ENCODE peak calls at places on chromosome 4, in six cellular contexts. One of them, this sample, is unnamed. For H3K79me2, the result is how much of the 10 kb centered on the place peaks cover.

GRCh38 chr4:35358001-35358584 is 886.2 kb downstream of the ARAP2 start:
- DNase-seq in DND-41: no peak
- DNase-seq in endothelial cell of umbilical vein: no peak
- DNase-seq in GM23248: no peak
- DNase-seq in PC-3: peak
- DNase-seq in neural progenitor cell: peak
- DNase-seq in this sample: peak

GRCh38 chr4:186765673-186766546 is 42.3 kb upstream of the FAT1 start:
- DNase-seq in DND-41: no peak
- DNase-seq in endothelial cell of umbilical vein: no peak
- DNase-seq in GM23248: no peak
- DNase-seq in PC-3: no peak
- DNase-seq in neural progenitor cell: peak
- DNase-seq in this sample: peak

GRCh38 chr4:1393866-1394265 is 12.4 kb downstream of the NKX1-1 start:
- DNase-seq in DND-41: no peak
- DNase-seq in endothelial cell of umbilical vein: no peak
- DNase-seq in GM23248: no peak
- DNase-seq in PC-3: no peak
- DNase-seq in neural progenitor cell: no peak
- DNase-seq in this sample: no peak

GRCh38 chr4:76748649-76749048 is 149.3 kb downstream of the SOWAHB start:
- DNase-seq in DND-41: peak
- DNase-seq in endothelial cell of umbilical vein: peak
- DNase-seq in GM23248: peak
- DNase-seq in PC-3: peak
- DNase-seq in neural progenitor cell: peak
- DNase-seq in this sample: no peak

GRCh38 chr4:76212851-76213414 is 691 bp downstream of the SCARB2 start:
- DNase-seq in DND-41: peak
- DNase-seq in endothelial cell of umbilical vein: peak
- DNase-seq in GM23248: peak
- DNase-seq in PC-3: peak
- DNase-seq in neural progenitor cell: peak
- DNase-seq in this sample: peak

GRCh38 chr4:4919926-4920325 is 60.5 kb downstream of the MSX1 start:
- DNase-seq in DND-41: no peak
- DNase-seq in endothelial cell of umbilical vein: no peak
- DNase-seq in GM23248: peak
- DNase-seq in PC-3: peak
- DNase-seq in neural progenitor cell: no peak
- DNase-seq in this sample: no peak

GRCh38 chr4:146890301-146890700 is 55.4 kb downstream of the TTC29 start:
- DNase-seq in DND-41: no peak
- DNase-seq in endothelial cell of umbilical vein: no peak
- DNase-seq in GM23248: no peak
- DNase-seq in PC-3: no peak
- DNase-seq in neural progenitor cell: no peak
- DNase-seq in this sample: no peak

GRCh38 chr4:1156069-1156468 is 16.3 kb downstream of the SPON2 start:
- DNase-seq in DND-41: no peak
- DNase-seq in endothelial cell of umbilical vein: no peak
- DNase-seq in GM23248: no peak
- DNase-seq in PC-3: no peak
- DNase-seq in neural progenitor cell: no peak
- DNase-seq in this sample: no peak

DNA sequence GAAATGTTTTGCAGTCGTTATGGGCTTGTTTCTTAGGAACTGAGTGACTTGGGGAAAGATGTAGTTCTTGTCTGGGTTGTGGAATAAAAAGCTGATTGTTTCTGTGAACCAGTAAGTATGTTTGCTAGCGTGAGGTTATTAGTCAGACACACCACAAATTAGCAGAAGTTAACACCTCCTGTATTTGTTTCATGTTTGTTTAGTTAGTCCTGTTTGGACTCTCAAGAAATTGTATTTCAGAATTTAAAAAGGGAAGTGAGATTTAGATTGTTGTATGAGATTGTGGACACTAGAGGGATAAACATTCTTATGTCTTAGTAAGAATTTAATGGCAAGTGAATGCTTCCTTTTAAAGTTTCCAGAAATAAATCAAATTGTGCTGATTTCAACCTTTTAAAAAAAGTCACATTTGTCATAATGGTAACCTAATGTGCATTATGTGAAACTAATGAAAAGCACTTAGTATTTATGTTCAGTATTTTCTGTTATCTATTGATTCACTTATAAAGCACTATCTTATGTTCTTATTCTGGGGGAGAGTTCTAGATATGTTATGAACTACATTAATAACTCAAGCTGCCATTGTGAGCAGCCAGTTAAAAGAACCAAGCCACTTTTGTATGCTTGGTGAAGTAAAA is 25.6 kb downstream of the ATP10D start:
- DNase-seq in DND-41: no peak
- DNase-seq in endothelial cell of umbilical vein: peak
- DNase-seq in GM23248: peak
- DNase-seq in PC-3: peak
- DNase-seq in neural progenitor cell: no peak
- DNase-seq in this sample: no peak
- H2AFZ ChIP-seq in DND-41: no peak
- H2AFZ ChIP-seq in endothelial cell of umbilical vein: peak
- H2AFZ ChIP-seq in GM23248: peak
- H2AFZ ChIP-seq in PC-3: no peak
- H2AFZ ChIP-seq in neural progenitor cell: no peak
- H2AFZ ChIP-seq in this sample: peak

DNA sequence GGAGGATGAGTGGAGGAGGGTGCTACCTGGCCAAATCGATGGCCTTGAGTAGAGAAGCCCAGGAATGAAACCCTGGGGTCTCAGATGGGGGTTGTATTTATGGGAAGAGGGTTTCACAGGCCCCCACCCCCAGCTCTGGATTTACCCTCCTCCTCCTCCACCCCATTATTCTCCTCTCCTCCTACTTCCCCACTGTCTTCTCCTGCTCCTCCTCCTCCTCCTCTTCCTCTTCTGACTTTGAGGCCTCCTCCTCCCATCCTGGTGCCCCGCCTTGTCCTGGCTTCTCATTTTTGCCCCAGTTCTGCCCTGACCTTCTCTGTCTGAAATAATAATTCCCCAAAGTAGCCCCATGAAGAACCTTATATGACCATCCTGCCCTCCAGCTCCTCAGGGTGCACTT is 351.3 kb upstream of the GATB start:
- DNase-seq in DND-41: no peak
- DNase-seq in endothelial cell of umbilical vein: no peak
- DNase-seq in GM23248: no peak
- DNase-seq in PC-3: no peak
- DNase-seq in neural progenitor cell: no peak
- DNase-seq in this sample: no peak
- H3K79me2 ChIP-seq in DND-41: under half
- H3K79me2 ChIP-seq in endothelial cell of umbilical vein: under half
- H3K79me2 ChIP-seq in GM23248: under half
- H3K79me2 ChIP-seq in PC-3: under half
- H3K79me2 ChIP-seq in neural progenitor cell: under half
- H3K79me2 ChIP-seq in this sample: under half

GRCh38 chr4:10085386-10085785 is 31.2 kb downstream of the WDR1 start:
- DNase-seq in DND-41: no peak
- DNase-seq in endothelial cell of umbilical vein: no peak
- DNase-seq in GM23248: no peak
- DNase-seq in PC-3: no peak
- DNase-seq in neural progenitor cell: no peak
- DNase-seq in this sample: no peak

GRCh38 chr4:10087152-10087791 is 29.3 kb downstream of the WDR1 start:
- DNase-seq in DND-41: no peak
- DNase-seq in endothelial cell of umbilical vein: no peak
- DNase-seq in GM23248: no peak
- DNase-seq in PC-3: no peak
- DNase-seq in neural progenitor cell: no peak
- DNase-seq in this sample: no peak

GRCh38 chr4:10088135-10089010 is 28.2 kb downstream of the WDR1 start:
- DNase-seq in DND-41: no peak
- DNase-seq in endothelial cell of umbilical vein: no peak
- DNase-seq in GM23248: no peak
- DNase-seq in PC-3: no peak
- DNase-seq in neural progenitor cell: no peak
- DNase-seq in this sample: peak

GRCh38 chr4:10085828-10086505 is 30.6 kb downstream of the WDR1 start:
- DNase-seq in DND-41: no peak
- DNase-seq in endothelial cell of umbilical vein: no peak
- DNase-seq in GM23248: no peak
- DNase-seq in PC-3: no peak
- DNase-seq in neural progenitor cell: no peak
- DNase-seq in this sample: no peak

GRCh38 chr4:10086506-10087120 is 30.0 kb downstream of the WDR1 start:
- DNase-seq in DND-41: no peak
- DNase-seq in endothelial cell of umbilical vein: no peak
- DNase-seq in GM23248: no peak
- DNase-seq in PC-3: no peak
- DNase-seq in neural progenitor cell: no peak
- DNase-seq in this sample: no peak
- H3K4me3 ChIP-seq in DND-41: no peak
- H3K4me3 ChIP-seq in endothelial cell of umbilical vein: no peak
- H3K4me3 ChIP-seq in GM23248: no peak
- H3K4me3 ChIP-seq in PC-3: no peak
- H3K4me3 ChIP-seq in neural progenitor cell: no peak
- H3K4me3 ChIP-seq in this sample: no peak

DNA sequence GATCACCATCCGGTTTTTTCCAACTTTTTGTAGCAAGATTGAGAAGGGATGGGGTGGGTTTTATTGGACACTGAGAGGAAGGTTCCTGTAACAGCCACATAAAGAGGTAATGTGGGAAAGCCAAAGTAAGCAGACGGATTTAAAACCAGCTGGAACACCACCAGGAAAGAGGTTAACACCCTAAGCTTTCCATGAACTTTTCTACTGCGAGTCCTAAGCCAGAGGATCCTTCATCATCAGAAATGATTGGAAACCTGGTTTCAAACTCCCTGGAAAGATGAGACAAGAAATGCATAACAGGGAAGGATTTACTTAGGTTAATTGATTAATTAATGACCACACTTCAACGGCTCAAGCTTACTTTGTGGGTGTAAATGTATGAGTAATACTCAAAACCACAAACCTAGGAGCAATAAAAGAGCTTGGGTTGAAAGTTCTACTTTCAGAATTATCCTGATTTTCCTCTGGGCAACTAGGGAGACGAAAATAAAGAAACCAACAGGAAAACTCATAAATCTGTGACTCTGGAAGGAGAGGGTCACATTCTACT is 91.5 kb downstream of the COX18 start:
- DNase-seq in DND-41: no peak
- DNase-seq in endothelial cell of umbilical vein: no peak
- DNase-seq in GM23248: no peak
- DNase-seq in PC-3: no peak
- DNase-seq in neural progenitor cell: no peak
- DNase-seq in this sample: peak
- H2AFZ ChIP-seq in DND-41: no peak
- H2AFZ ChIP-seq in endothelial cell of umbilical vein: peak
- H2AFZ ChIP-seq in GM23248: no peak
- H2AFZ ChIP-seq in PC-3: no peak
- H2AFZ ChIP-seq in neural progenitor cell: no peak
- H2AFZ ChIP-seq in this sample: peak

DNA sequence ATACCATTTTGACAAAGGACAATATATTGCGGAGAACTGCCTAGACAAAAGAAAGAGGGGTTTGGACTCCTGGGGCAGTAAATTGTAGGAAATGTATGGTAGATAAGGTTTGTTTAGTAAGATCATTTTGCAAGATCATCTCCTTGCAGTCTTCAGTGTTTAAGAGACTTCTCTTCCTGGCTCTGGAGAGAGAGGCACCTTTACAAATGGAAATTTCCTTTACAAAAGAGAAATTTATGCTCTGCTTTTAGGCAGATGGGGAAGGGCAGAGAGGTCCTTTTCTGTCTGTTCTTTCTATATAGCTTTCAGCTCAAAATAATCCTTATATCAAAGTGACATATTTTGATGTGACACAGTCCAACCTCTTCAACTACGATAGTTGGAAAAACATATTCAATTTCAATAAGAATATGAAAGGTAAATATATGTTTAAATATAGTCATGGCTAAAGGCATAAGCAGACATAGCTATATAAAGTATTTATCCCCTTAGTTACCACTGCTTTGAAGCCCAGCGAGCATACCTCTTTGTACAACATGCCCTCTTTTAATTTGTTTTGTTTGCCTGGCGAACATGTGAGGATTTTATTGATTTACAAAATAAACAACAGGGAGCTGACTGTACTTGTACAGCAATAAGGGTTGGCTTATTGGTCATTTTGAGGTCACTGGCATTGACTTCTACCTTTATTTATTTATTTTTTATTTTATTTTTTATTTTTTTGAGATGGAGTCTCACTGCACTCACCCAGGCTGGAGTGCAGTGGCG is 65.2 kb downstream of the TRIM2 start:
- DNase-seq in DND-41: no peak
- DNase-seq in endothelial cell of umbilical vein: no peak
- DNase-seq in GM23248: no peak
- DNase-seq in PC-3: no peak
- DNase-seq in neural progenitor cell: no peak
- DNase-seq in this sample: no peak
- H3K79me2 ChIP-seq in DND-41: under half
- H3K79me2 ChIP-seq in endothelial cell of umbilical vein: under half
- H3K79me2 ChIP-seq in GM23248: under half
- H3K79me2 ChIP-seq in PC-3: under half
- H3K79me2 ChIP-seq in neural progenitor cell: half or more
- H3K79me2 ChIP-seq in this sample: under half

DNA sequence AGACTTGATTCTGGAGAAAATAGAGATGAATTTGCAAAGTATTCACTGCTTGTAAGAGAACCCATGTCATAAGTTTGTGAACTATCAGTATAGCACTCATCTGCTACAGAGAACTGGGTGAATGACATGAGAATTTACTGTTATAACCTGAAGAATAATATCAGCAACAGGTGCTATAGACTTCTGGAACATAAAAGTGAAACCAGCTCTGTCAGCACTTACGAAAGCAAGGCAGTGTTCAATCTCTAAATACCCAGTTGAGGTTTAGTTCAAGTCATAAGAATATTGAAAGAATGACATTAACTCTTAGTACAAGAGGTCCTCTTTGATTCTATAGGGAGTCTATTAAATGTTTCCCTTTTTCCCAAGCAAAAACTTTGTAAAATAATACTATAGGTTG is 232.9 kb upstream of the ANKRD50 start:
- DNase-seq in DND-41: no peak
- DNase-seq in endothelial cell of umbilical vein: peak
- DNase-seq in GM23248: no peak
- DNase-seq in PC-3: no peak
- DNase-seq in neural progenitor cell: no peak
- DNase-seq in this sample: no peak
- H3K4me3 ChIP-seq in DND-41: no peak
- H3K4me3 ChIP-seq in endothelial cell of umbilical vein: no peak
- H3K4me3 ChIP-seq in GM23248: no peak
- H3K4me3 ChIP-seq in PC-3: peak
- H3K4me3 ChIP-seq in neural progenitor cell: no peak
- H3K4me3 ChIP-seq in this sample: peak

GRCh38 chr4:54226399-54227260 is 2.5 kb upstream of the PDGFRA start:
- DNase-seq in DND-41: no peak
- DNase-seq in endothelial cell of umbilical vein: no peak
- DNase-seq in GM23248: peak
- DNase-seq in PC-3: no peak
- DNase-seq in neural progenitor cell: peak
- DNase-seq in this sample: no peak
- H2AFZ ChIP-seq in DND-41: no peak
- H2AFZ ChIP-seq in endothelial cell of umbilical vein: peak
- H2AFZ ChIP-seq in GM23248: peak
- H2AFZ ChIP-seq in PC-3: peak
- H2AFZ ChIP-seq in neural progenitor cell: peak
- H2AFZ ChIP-seq in this sample: peak